ENCODE peak calls at places on chromosomes 7 and 10, in five cellular contexts. C is stomach, M is GM12878, G is brain microvascular endothelial cell, R is adipocyte. E is an unnamed sample. For H3K36me3, the result is how much of the 10 kb centered on the place peaks cover.

GRCh38 chr7:66255533-66256100 is 50.5 kb downstream of the TPST1 start:
- DNase-seq in C (no peak), M (no peak), G (no peak), R (peak), E (peak)

GRCh38 chr7:157429001-157429679 is 92.3 kb downstream of the DNAJB6 start:
- DNase-seq in M (no peak), R (no peak), G (no peak), C (no peak), E (no peak)

GRCh38 chr7:132564849-132565248 is 11.4 kb downstream of the PLXNA4 start:
- DNase-seq in C (no peak), R (no peak), G (no peak), M (no peak), E (no peak)

GRCh38 chr10:95628786-95629185 is 27.7 kb downstream of the ALDH18A1 start:
- DNase-seq in R (no peak), G (no peak), C (no peak), M (no peak), E (no peak)

GRCh38 chr7:93015193-93016084 is 102.3 kb downstream of the SAMD9 start:
- DNase-seq in C (no peak), G (peak), M (no peak), R (peak), E (peak)

GRCh38 chr10:3516191-3516590 is 268.8 kb downstream of the KLF6 start:
- DNase-seq in G (no peak), R (no peak), M (no peak), C (no peak), E (no peak)

GRCh38 chr10:43407576-43408330 is 1.2 kb downstream of the HNRNPF start:
- DNase-seq in C (peak), R (peak), G (peak), M (no peak), E (peak)

GRCh38 chr10:121536271-121536918 is 61.8 kb downstream of the FGFR2 start:
- DNase-seq in G (no peak), M (no peak), R (no peak), C (no peak), E (no peak)

GRCh38 chr10:15084502-15084922 is 4.1 kb downstream of the ACBD7 start:
- DNase-seq in M (no peak), C (peak), G (peak), R (peak), E (peak)

GRCh38 chr7:100162874-100163533 is 4.5 kb upstream of the TRAPPC14 start:
- DNase-seq in R (no peak), M (no peak), C (no peak), G (no peak), E (no peak)

GRCh38 chr7:43491984-43492383 is 90.9 kb upstream of the STK17A start:
- DNase-seq in M (no peak), R (peak), C (no peak), G (peak), E (peak)

GRCh38 chr7:94975316-94975715 is 67.9 kb downstream of the PPP1R9A start:
- DNase-seq in G (no peak), R (peak), C (no peak), M (no peak), E (peak)

GRCh38 chr10:94088926-94089381 is 95.2 kb downstream of the PLCE1 start:
- DNase-seq in C (no peak), R (peak), G (peak), M (no peak), E (no peak)

GRCh38 chr10:128045833-128046120 is 80.4 kb downstream of the MKI67 start:
- DNase-seq in M (no peak), R (no peak), C (no peak), G (no peak), E (no peak)

GRCh38 chr7:18861514-18861913 is 255.9 kb downstream of the TWIST1 start:
- DNase-seq in G (peak), R (peak), M (peak), C (no peak), E (peak)

GRCh38 chr10:119416855-119417254 is 125.7 kb downstream of the RGS10 start:
- DNase-seq in R (peak), C (peak), G (no peak), M (peak), E (no peak)

GRCh38 chr10:125694874-125695273 is 11.9 kb upstream of the TEX36 start:
- DNase-seq in G (peak), C (no peak), M (no peak), R (peak), E (peak)

GRCh38 chr7:44633254-44634186 is 27.1 kb downstream of the OGDH start:
- DNase-seq in G (peak), C (peak), M (peak), R (peak), E (peak)

GRCh38 chr7:64687249-64687648 is 21.3 kb downstream of the ZNF107 start:
- DNase-seq in C (no peak), M (no peak), R (no peak), G (no peak), E (no peak)

GRCh38 chr7:94183289-94183749 is 179.2 kb upstream of the BET1 start:
- DNase-seq in M (no peak), R (peak), C (no peak), G (peak), E (peak)

GRCh38 chr10:17115683-17116082 is 13.9 kb downstream of the CUBN start:
- DNase-seq in R (no peak), M (no peak), C (no peak), G (peak), E (no peak)

DNA sequence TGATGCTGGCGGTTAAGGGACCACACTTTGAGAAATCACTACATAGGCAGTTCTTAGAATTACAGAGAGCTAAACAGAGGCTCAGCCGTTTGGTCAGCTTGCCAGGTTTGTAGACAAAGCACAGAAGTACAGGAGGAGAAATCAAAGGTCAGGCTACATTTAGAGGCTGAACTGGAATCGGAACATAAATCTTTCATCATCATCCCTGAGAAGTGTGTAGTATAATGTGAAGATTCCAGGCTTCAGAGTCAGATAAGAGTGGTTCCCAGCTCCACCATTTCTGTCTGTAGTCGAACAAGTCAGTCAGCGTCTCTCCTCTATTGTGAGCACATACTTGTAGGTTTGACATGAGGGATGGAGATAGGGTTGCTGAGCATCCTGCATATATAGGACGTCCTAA is 18.9 kb downstream of the CDK1 start:
- DNase-seq in R (no peak), C (no peak), G (no peak), M (no peak), E (no peak)
- H3K36me3 ChIP-seq in R (under half), C (under half), G (under half), M (under half), E (under half)

GRCh38 chr10:50604823-50605222 is 18.9 kb downstream of the SGMS1 start:
- DNase-seq in R (peak), C (no peak), M (no peak), G (no peak), E (no peak)
- H3K4me3 ChIP-seq in R (peak), C (no peak), M (no peak), G (no peak), E (no peak)

DNA sequence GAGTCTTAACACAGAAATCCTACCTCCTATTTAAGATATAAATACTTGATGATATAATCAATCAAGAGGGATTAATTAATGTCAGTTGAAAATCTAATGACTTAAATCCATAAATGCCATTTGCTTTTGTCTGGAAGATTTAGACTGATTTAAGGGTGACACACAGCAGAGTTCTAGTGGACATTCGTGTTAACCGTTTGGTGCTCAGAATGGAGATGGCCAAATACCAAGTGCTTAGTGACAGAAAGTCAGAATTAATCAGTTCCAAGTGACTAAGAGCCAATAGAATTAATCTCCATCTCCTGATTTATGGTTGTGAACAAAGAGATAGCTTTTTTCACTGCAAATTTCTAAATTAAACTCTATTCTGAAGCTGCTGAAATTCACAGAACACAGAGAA is 36.2 kb downstream of the NAMPT start:
- DNase-seq in M (no peak), C (no peak), G (no peak), R (no peak), E (no peak)
- H3K36me3 ChIP-seq in M (under half), C (half or more), G (under half), R (half or more), E (under half)

DNA sequence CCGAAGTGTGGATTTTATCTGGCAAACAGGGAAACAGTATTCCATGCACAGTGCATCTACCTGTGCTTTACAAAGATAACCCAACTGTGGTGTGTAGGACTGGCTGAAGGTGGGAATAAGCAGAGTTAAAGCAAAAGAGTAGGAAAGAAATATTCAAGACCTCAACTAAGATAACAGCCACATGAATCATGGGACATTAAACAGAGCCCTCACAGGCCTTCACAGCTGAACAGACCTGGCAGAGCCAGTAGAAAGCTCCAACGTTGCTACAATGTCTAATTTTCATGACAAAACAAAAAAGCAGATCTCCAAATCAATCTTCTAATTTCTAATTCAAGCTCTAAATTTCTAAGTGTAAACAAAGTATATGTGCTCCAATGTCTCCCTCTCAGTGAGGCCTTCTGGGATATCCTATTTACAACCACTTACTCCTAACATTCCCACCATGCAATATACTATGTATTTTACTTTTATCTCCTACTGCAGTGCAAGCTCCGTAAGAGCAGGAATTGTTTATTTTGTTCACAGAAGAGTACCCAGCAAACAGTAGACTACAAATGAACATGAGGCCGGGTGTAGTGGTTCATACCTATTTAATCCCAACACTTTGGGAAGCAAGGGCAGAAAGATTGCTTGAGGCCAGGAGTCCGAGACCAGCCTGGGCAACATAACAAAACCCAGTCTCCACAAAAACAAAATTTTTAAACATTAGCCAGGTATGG is 63.5 kb downstream of the UBE2H start:
- DNase-seq in M (no peak), R (no peak), C (no peak), G (no peak), E (no peak)
- H3K4me3 ChIP-seq in M (no peak), R (no peak), C (no peak), G (no peak), E (no peak)